ENCODE peak calls at places on chromosomes 3 and 15, in five cellular contexts. D is GM23338, F is GM12878, J is K562, E is HepG2. Y is an unnamed sample.

GRCh38 chr3:23017800-23018199 is 185.3 kb upstream of the UBE2E2 start:
- DNase-seq in D (no peak), J (no peak), F (no peak), E (no peak), Y (no peak)

GRCh38 chr3:195253981-195254432 is 17.0 kb downstream of the XXYLT1 start:
- DNase-seq in J (no peak), D (no peak), F (no peak), E (no peak), Y (no peak)

GRCh38 chr15:89806217-89806564 is 8.5 kb downstream of the ANPEP start:
- DNase-seq in F (no peak), J (no peak), E (no peak), D (peak), Y (no peak)

GRCh38 chr3:143895805-143896204 is 47.5 kb upstream of the SLC9A9 start:
- DNase-seq in D (no peak), E (no peak), J (no peak), F (no peak), Y (no peak)

GRCh38 chr3:2465842-2466241 is 367.2 kb downstream of the CNTN4 start:
- DNase-seq in E (no peak), F (no peak), J (no peak), D (no peak), Y (no peak)

GRCh38 chr15:73632670-73633058 is 525 bp downstream of the NPTN start:
- DNase-seq in E (no peak), D (peak), J (no peak), F (no peak), Y (no peak)

GRCh38 chr3:111976254-111976653 is 2.6 kb upstream of the ABHD10 start:
- DNase-seq in E (no peak), D (no peak), J (no peak), F (no peak), Y (no peak)

GRCh38 chr3:12868039-12869024 is 27.0 kb upstream of the RPL32 start:
- DNase-seq in F (no peak), J (peak), E (peak), D (peak), Y (peak)

GRCh38 chr3:160084998-160085397 is 96.4 kb downstream of the IL12A start:
- DNase-seq in F (no peak), E (no peak), J (no peak), D (no peak), Y (no peak)

GRCh38 chr3:188218571-188218970 is 64.6 kb downstream of the LPP start:
- DNase-seq in J (no peak), E (no peak), D (no peak), F (no peak), Y (no peak)

GRCh38 chr15:96165775-96166174 is 164.7 kb upstream of the NR2F2 start:
- DNase-seq in E (no peak), J (no peak), D (no peak), F (no peak), Y (no peak)

GRCh38 chr15:40266828-40267304 is 16.0 kb downstream of the ANKRD63 start:
- DNase-seq in D (no peak), F (no peak), J (peak), E (peak), Y (peak)

GRCh38 chr3:52891615-52892081 is 5.7 kb downstream of the STIMATE start:
- DNase-seq in F (no peak), J (no peak), D (no peak), E (peak), Y (no peak)

GRCh38 chr3:51622868-51623267 is 48.2 kb upstream of the TEX264 start:
- DNase-seq in J (no peak), F (no peak), D (no peak), E (no peak), Y (no peak)

GRCh38 chr3:186425788-186426730 is 64.0 kb upstream of the DGKG start:
- DNase-seq in D (peak), J (peak), E (no peak), F (no peak), Y (peak)

DNA sequence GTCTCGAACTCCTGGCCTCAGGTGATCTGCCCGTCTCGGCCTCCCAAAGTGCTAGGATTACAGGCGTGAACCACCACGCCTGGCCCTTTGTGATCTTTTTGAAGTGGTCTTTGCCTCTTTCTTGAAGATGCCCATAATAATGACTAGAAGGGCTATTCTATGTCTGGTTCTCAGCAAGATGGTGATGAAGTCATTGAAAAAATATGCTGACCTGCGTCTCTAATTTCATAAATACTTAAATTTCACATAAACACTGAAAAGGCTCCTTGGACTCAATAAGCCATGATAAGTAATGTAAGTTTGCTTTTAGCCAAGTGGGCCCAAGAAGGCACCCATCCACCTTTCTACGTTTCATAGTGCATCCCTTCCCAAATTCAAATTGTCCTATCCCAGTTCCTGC is 775 bp upstream of the MAPK6 start:
- DNase-seq in F (no peak), J (no peak), D (no peak), E (no peak), Y (no peak)
- TF ChIP-seq JUNB in F (no peak), J (no peak), D (no peak), E (no peak), Y (no peak)

GRCh38 chr3:149820183-149820582 is 7.2 kb downstream of the RNF13 start:
- DNase-seq in F (no peak), D (no peak), E (no peak), J (no peak), Y (no peak)
- TF ChIP-seq JUNB in F (no peak), D (no peak), E (no peak), J (no peak), Y (no peak)

GRCh38 chr3:72259755-72260589 is 475.0 kb upstream of the PROK2 start:
- DNase-seq in J (no peak), D (no peak), F (no peak), E (no peak), Y (no peak)
- TF ChIP-seq JUNB in J (no peak), D (no peak), F (no peak), E (no peak), Y (no peak)

DNA sequence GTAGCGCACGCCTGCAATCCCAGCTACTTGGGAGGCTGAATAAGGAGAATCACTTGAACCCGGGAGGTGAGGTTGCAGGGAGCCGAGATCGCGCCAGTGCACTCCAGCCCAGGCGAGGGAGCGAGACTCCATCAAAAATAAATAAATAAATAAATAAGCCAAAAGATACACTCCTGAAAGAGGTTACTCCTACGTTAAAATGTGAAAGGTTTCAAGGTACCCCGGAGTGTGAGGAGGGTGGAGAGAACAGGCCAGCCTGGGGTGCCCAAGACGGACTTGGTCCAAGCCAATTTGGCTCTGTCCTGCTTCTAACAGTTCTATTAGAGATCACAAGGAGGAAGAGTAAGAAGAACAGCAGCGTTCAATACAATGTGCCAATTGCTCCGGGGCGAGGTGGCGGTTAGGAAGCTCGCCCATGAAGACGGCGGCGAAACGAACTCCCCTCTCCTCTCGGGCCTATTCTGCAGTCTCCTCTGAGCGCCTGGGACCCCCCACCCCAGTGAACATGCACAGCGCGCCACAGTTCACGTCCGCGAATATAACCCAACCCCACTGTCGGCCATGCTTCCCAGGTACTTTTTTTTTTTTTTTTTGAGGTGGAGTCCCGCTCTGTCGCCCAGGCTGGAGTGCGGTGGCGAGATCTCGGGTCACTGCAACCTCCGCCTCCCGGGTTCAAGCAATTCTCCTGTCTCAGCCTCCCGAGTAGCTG is 942 bp downstream of the ELP6 start:
- DNase-seq in E (no peak), F (no peak), J (peak), D (peak), Y (no peak)
- TF ChIP-seq JUNB in E (no peak), F (no peak), J (no peak), D (no peak), Y (no peak)